ENCODE peak calls at places on chromosomes 7 and 10, in seven cellular contexts. One of them, this sample, is unnamed.

GRCh38 chr7:137869260-137869659 is 22.5 kb upstream of the DGKI start:
- DNase-seq in CD8-positive, alpha-beta T cell: no peak
- DNase-seq in right cardiac atrium: no peak
- DNase-seq in ovary: no peak
- DNase-seq in hepatocyte: no peak
- DNase-seq in HCT116: no peak
- DNase-seq in CD4-positive, CD25-positive, alpha-beta regulatory T cell: no peak
- DNase-seq in this sample: no peak

GRCh38 chr10:77037735-77038411 is 599.7 kb downstream of the KCNMA1 start:
- DNase-seq in CD8-positive, alpha-beta T cell: no peak
- DNase-seq in right cardiac atrium: no peak
- DNase-seq in ovary: no peak
- DNase-seq in hepatocyte: no peak
- DNase-seq in HCT116: no peak
- DNase-seq in CD4-positive, CD25-positive, alpha-beta regulatory T cell: no peak
- DNase-seq in this sample: no peak

GRCh38 chr10:69362471-69362954 is 54.2 kb downstream of the TACR2 start:
- DNase-seq in CD8-positive, alpha-beta T cell: no peak
- DNase-seq in right cardiac atrium: peak; percentile 88
- DNase-seq in ovary: no peak
- DNase-seq in hepatocyte: no peak
- DNase-seq in HCT116: no peak
- DNase-seq in CD4-positive, CD25-positive, alpha-beta regulatory T cell: peak; percentile 40
- DNase-seq in this sample: peak; percentile 55

GRCh38 chr10:79123547-79123963 is 54.8 kb downstream of the ZMIZ1 start:
- DNase-seq in CD8-positive, alpha-beta T cell: no peak
- DNase-seq in right cardiac atrium: no peak
- DNase-seq in ovary: no peak
- DNase-seq in hepatocyte: no peak
- DNase-seq in HCT116: no peak
- DNase-seq in CD4-positive, CD25-positive, alpha-beta regulatory T cell: no peak
- DNase-seq in this sample: no peak

GRCh38 chr7:101319401-101319800 is 2.2 kb downstream of the IFT22 start:
- DNase-seq in CD8-positive, alpha-beta T cell: no peak
- DNase-seq in right cardiac atrium: no peak
- DNase-seq in ovary: no peak
- DNase-seq in hepatocyte: no peak
- DNase-seq in HCT116: no peak
- DNase-seq in CD4-positive, CD25-positive, alpha-beta regulatory T cell: no peak
- DNase-seq in this sample: no peak

GRCh38 chr7:20157456-20157855 is 59.7 kb downstream of the MACC1 start:
- DNase-seq in CD8-positive, alpha-beta T cell: no peak
- DNase-seq in right cardiac atrium: no peak
- DNase-seq in ovary: no peak
- DNase-seq in hepatocyte: no peak
- DNase-seq in HCT116: no peak
- DNase-seq in CD4-positive, CD25-positive, alpha-beta regulatory T cell: no peak
- DNase-seq in this sample: no peak

GRCh38 chr7:21504021-21504420 is 38.8 kb upstream of the DNAH11 start:
- DNase-seq in CD8-positive, alpha-beta T cell: no peak
- DNase-seq in right cardiac atrium: no peak
- DNase-seq in ovary: no peak
- DNase-seq in hepatocyte: peak; percentile 23
- DNase-seq in HCT116: no peak
- DNase-seq in CD4-positive, CD25-positive, alpha-beta regulatory T cell: no peak
- DNase-seq in this sample: no peak

GRCh38 chr10:123429631-123430257 is 236.4 kb upstream of the GPR26 start:
- DNase-seq in CD8-positive, alpha-beta T cell: no peak
- DNase-seq in right cardiac atrium: no peak
- DNase-seq in ovary: no peak
- DNase-seq in hepatocyte: no peak
- DNase-seq in HCT116: no peak
- DNase-seq in CD4-positive, CD25-positive, alpha-beta regulatory T cell: no peak
- DNase-seq in this sample: no peak

GRCh38 chr10:114172776-114173555 is 1.0 kb downstream of the CCDC186 start:
- DNase-seq in CD8-positive, alpha-beta T cell: no peak
- DNase-seq in right cardiac atrium: no peak
- DNase-seq in ovary: no peak
- DNase-seq in hepatocyte: no peak
- DNase-seq in HCT116: no peak
- DNase-seq in CD4-positive, CD25-positive, alpha-beta regulatory T cell: peak; percentile 38
- DNase-seq in this sample: no peak

GRCh38 chr10:6069101-6069931 is 7.1 kb upstream of the IL2RA start:
- DNase-seq in CD8-positive, alpha-beta T cell: no peak
- DNase-seq in right cardiac atrium: no peak
- DNase-seq in ovary: no peak
- DNase-seq in hepatocyte: no peak
- DNase-seq in HCT116: no peak
- DNase-seq in CD4-positive, CD25-positive, alpha-beta regulatory T cell: peak; percentile 95
- DNase-seq in this sample: no peak

GRCh38 chr10:86755740-86756510 is 494 bp upstream of the BMPR1A start:
- DNase-seq in CD8-positive, alpha-beta T cell: peak; percentile 66
- DNase-seq in right cardiac atrium: peak; percentile 85
- DNase-seq in ovary: peak; percentile 97
- DNase-seq in hepatocyte: peak; percentile 98
- DNase-seq in HCT116: peak; percentile 59
- DNase-seq in CD4-positive, CD25-positive, alpha-beta regulatory T cell: peak; percentile 87
- DNase-seq in this sample: peak; percentile 83

GRCh38 chr7:40761757-40762342 is 627.0 kb downstream of the SUGCT start:
- DNase-seq in CD8-positive, alpha-beta T cell: no peak
- DNase-seq in right cardiac atrium: peak; percentile 18
- DNase-seq in ovary: no peak
- DNase-seq in hepatocyte: no peak
- DNase-seq in HCT116: no peak
- DNase-seq in CD4-positive, CD25-positive, alpha-beta regulatory T cell: no peak
- DNase-seq in this sample: peak; percentile 33

GRCh38 chr7:157780312-157780711 is 443.5 kb downstream of the DNAJB6 start:
- DNase-seq in CD8-positive, alpha-beta T cell: no peak
- DNase-seq in right cardiac atrium: no peak
- DNase-seq in ovary: no peak
- DNase-seq in hepatocyte: no peak
- DNase-seq in HCT116: no peak
- DNase-seq in CD4-positive, CD25-positive, alpha-beta regulatory T cell: no peak
- DNase-seq in this sample: no peak
- H3K9me3 ChIP-seq in CD8-positive, alpha-beta T cell: no peaks in the 10 kb centered on the region
- H3K9me3 ChIP-seq in right cardiac atrium: no peaks in the 10 kb centered on the region
- H3K9me3 ChIP-seq in ovary: no peaks in the 10 kb centered on the region
- H3K9me3 ChIP-seq in hepatocyte: no peaks in the 10 kb centered on the region
- H3K9me3 ChIP-seq in HCT116: no peaks in the 10 kb centered on the region
- H3K9me3 ChIP-seq in CD4-positive, CD25-positive, alpha-beta regulatory T cell: no peaks in the 10 kb centered on the region
- H3K9me3 ChIP-seq in this sample: no peaks in the 10 kb centered on the region

DNA sequence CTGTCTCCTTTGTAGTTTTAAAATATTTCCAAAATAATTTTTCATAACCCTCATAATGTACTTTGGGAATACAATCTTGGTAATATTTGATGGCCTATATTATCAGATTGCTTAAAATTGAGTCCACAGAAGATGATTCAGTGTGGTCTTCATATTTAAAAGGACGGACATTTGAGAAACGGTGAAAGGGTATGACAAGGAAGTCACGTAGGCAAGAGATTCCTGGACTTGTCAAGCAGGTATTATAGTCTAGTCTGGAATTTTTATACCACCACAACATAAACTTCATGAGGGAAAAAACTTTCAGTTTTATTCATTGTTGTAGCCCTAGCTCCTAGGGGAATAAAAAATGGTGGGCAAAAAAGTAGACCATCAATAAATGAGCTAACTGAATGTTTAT is 82.3 kb downstream of the KMT2E start:
- DNase-seq in CD8-positive, alpha-beta T cell: no peak
- DNase-seq in right cardiac atrium: no peak
- DNase-seq in ovary: no peak
- DNase-seq in hepatocyte: no peak
- DNase-seq in HCT116: no peak
- DNase-seq in CD4-positive, CD25-positive, alpha-beta regulatory T cell: no peak
- DNase-seq in this sample: no peak
- H3K4me3 ChIP-seq in CD8-positive, alpha-beta T cell: no peak overlapping the region
- H3K4me3 ChIP-seq in right cardiac atrium: no peak overlapping the region
- H3K4me3 ChIP-seq in ovary: no peak overlapping the region
- H3K4me3 ChIP-seq in hepatocyte: no peak overlapping the region
- H3K4me3 ChIP-seq in HCT116: no peak overlapping the region
- H3K4me3 ChIP-seq in CD4-positive, CD25-positive, alpha-beta regulatory T cell: no peak overlapping the region
- H3K4me3 ChIP-seq in this sample: no peak overlapping the region

GRCh38 chr10:5036511-5036910 is 32.9 kb upstream of the AKR1C2 start:
- DNase-seq in CD8-positive, alpha-beta T cell: no peak
- DNase-seq in right cardiac atrium: no peak
- DNase-seq in ovary: no peak
- DNase-seq in hepatocyte: no peak
- DNase-seq in HCT116: no peak
- DNase-seq in CD4-positive, CD25-positive, alpha-beta regulatory T cell: no peak
- DNase-seq in this sample: no peak
- H3K9me3 ChIP-seq in CD8-positive, alpha-beta T cell: peaks cover 5% of the 10 kb centered on the region
- H3K9me3 ChIP-seq in right cardiac atrium: peaks cover 11% of the 10 kb centered on the region
- H3K9me3 ChIP-seq in ovary: no peaks in the 10 kb centered on the region
- H3K9me3 ChIP-seq in hepatocyte: peaks cover 3% of the 10 kb centered on the region
- H3K9me3 ChIP-seq in HCT116: no peaks in the 10 kb centered on the region
- H3K9me3 ChIP-seq in CD4-positive, CD25-positive, alpha-beta regulatory T cell: peaks cover 8% of the 10 kb centered on the region
- H3K9me3 ChIP-seq in this sample: no peaks in the 10 kb centered on the region

GRCh38 chr10:80489371-80490112 is 35.4 kb downstream of the TSPAN14 start:
- DNase-seq in CD8-positive, alpha-beta T cell: no peak
- DNase-seq in right cardiac atrium: no peak
- DNase-seq in ovary: no peak
- DNase-seq in hepatocyte: no peak
- DNase-seq in HCT116: no peak
- DNase-seq in CD4-positive, CD25-positive, alpha-beta regulatory T cell: no peak
- DNase-seq in this sample: no peak

GRCh38 chr10:80496555-80497172 is 41.0 kb upstream of the SH2D4B start:
- DNase-seq in CD8-positive, alpha-beta T cell: no peak
- DNase-seq in right cardiac atrium: no peak
- DNase-seq in ovary: no peak
- DNase-seq in hepatocyte: no peak
- DNase-seq in HCT116: no peak
- DNase-seq in CD4-positive, CD25-positive, alpha-beta regulatory T cell: no peak
- DNase-seq in this sample: no peak

GRCh38 chr10:80491251-80492102 is 37.4 kb downstream of the TSPAN14 start:
- DNase-seq in CD8-positive, alpha-beta T cell: no peak
- DNase-seq in right cardiac atrium: peak; percentile 55
- DNase-seq in ovary: no peak
- DNase-seq in hepatocyte: no peak
- DNase-seq in HCT116: no peak
- DNase-seq in CD4-positive, CD25-positive, alpha-beta regulatory T cell: no peak
- DNase-seq in this sample: no peak

GRCh38 chr10:80493482-80494021 is 39.4 kb downstream of the TSPAN14 start:
- DNase-seq in CD8-positive, alpha-beta T cell: no peak
- DNase-seq in right cardiac atrium: no peak
- DNase-seq in ovary: no peak
- DNase-seq in hepatocyte: no peak
- DNase-seq in HCT116: no peak
- DNase-seq in CD4-positive, CD25-positive, alpha-beta regulatory T cell: peak; percentile 52
- DNase-seq in this sample: no peak

DNA sequence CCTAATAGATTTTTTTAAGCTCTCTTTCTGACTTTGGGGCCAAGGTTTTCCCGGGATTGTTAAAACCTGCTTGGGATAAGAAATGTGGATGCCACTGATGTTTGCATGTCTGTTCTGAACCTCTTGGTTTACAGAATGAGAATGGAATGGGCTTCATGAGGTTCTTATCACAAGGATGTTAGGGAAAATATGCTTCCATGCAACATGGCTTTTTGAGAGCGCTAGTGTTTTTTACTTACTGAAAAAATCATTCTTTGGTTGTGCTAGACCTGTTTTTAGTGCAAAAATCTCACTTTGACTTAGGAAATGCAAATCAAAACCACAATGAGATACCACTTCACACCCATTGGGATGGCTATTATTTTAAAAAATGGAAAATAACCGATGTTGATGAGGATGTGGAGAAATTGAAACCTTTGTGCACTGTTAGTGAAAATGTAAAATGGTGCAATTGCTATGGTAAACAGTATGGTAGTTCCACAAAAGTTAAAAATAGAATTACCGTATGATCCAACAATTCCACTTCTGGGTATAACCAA is 38.8 kb downstream of the TSPAN14 start:
- DNase-seq in CD8-positive, alpha-beta T cell: no peak
- DNase-seq in right cardiac atrium: no peak
- DNase-seq in ovary: no peak
- DNase-seq in hepatocyte: no peak
- DNase-seq in HCT116: no peak
- DNase-seq in CD4-positive, CD25-positive, alpha-beta regulatory T cell: no peak
- DNase-seq in this sample: no peak
- H3K4me3 ChIP-seq in CD8-positive, alpha-beta T cell: no peak overlapping the region
- H3K4me3 ChIP-seq in right cardiac atrium: no peak overlapping the region
- H3K4me3 ChIP-seq in ovary: no peak overlapping the region
- H3K4me3 ChIP-seq in hepatocyte: no peak overlapping the region
- H3K4me3 ChIP-seq in HCT116: no peak overlapping the region
- H3K4me3 ChIP-seq in CD4-positive, CD25-positive, alpha-beta regulatory T cell: peak overlapping the region; percentile 68
- H3K4me3 ChIP-seq in this sample: no peak overlapping the region

GRCh38 chr10:42523098-42523497 is 115.3 kb downstream of the ZNF33B start:
- DNase-seq in CD8-positive, alpha-beta T cell: no peak
- DNase-seq in right cardiac atrium: no peak
- DNase-seq in ovary: no peak
- DNase-seq in hepatocyte: no peak
- DNase-seq in HCT116: no peak
- DNase-seq in CD4-positive, CD25-positive, alpha-beta regulatory T cell: no peak
- DNase-seq in this sample: no peak

GRCh38 chr10:42519079-42519478 is 119.3 kb downstream of the ZNF33B start:
- DNase-seq in CD8-positive, alpha-beta T cell: no peak
- DNase-seq in right cardiac atrium: no peak
- DNase-seq in ovary: no peak
- DNase-seq in hepatocyte: no peak
- DNase-seq in HCT116: no peak
- DNase-seq in CD4-positive, CD25-positive, alpha-beta regulatory T cell: no peak
- DNase-seq in this sample: no peak

GRCh38 chr10:42513921-42514320 is 124.4 kb downstream of the ZNF33B start:
- DNase-seq in CD8-positive, alpha-beta T cell: no peak
- DNase-seq in right cardiac atrium: no peak
- DNase-seq in ovary: no peak
- DNase-seq in hepatocyte: no peak
- DNase-seq in HCT116: no peak
- DNase-seq in CD4-positive, CD25-positive, alpha-beta regulatory T cell: no peak
- DNase-seq in this sample: no peak

GRCh38 chr10:42519761-42520460 is 118.5 kb downstream of the ZNF33B start:
- DNase-seq in CD8-positive, alpha-beta T cell: no peak
- DNase-seq in right cardiac atrium: no peak
- DNase-seq in ovary: no peak
- DNase-seq in hepatocyte: no peak
- DNase-seq in HCT116: no peak
- DNase-seq in CD4-positive, CD25-positive, alpha-beta regulatory T cell: no peak
- DNase-seq in this sample: no peak
- H3K9me3 ChIP-seq in CD8-positive, alpha-beta T cell: peaks cover 83% of the 10 kb centered on the region
- H3K9me3 ChIP-seq in right cardiac atrium: peaks cover 17% of the 10 kb centered on the region
- H3K9me3 ChIP-seq in ovary: peaks cover 48% of the 10 kb centered on the region
- H3K9me3 ChIP-seq in hepatocyte: peaks cover 60% of the 10 kb centered on the region
- H3K9me3 ChIP-seq in HCT116: peaks cover 32% of the 10 kb centered on the region
- H3K9me3 ChIP-seq in CD4-positive, CD25-positive, alpha-beta regulatory T cell: peaks cover 100% of the 10 kb centered on the region
- H3K9me3 ChIP-seq in this sample: peaks cover 9% of the 10 kb centered on the region

GRCh38 chr7:45917658-45918057 is 3.4 kb downstream of the IGFBP3 start:
- DNase-seq in CD8-positive, alpha-beta T cell: peak; percentile 34
- DNase-seq in right cardiac atrium: peak; percentile 82
- DNase-seq in ovary: peak; percentile 88
- DNase-seq in hepatocyte: peak; percentile 89
- DNase-seq in HCT116: no peak
- DNase-seq in CD4-positive, CD25-positive, alpha-beta regulatory T cell: peak; percentile 57
- DNase-seq in this sample: peak; percentile 86
- H3K4me3 ChIP-seq in CD8-positive, alpha-beta T cell: no peak overlapping the region
- H3K4me3 ChIP-seq in right cardiac atrium: peak overlapping the region; percentile 9
- H3K4me3 ChIP-seq in ovary: peak overlapping the region; percentile 78
- H3K4me3 ChIP-seq in hepatocyte: peak overlapping the region; percentile 24
- H3K4me3 ChIP-seq in HCT116: no peak overlapping the region
- H3K4me3 ChIP-seq in CD4-positive, CD25-positive, alpha-beta regulatory T cell: no peak overlapping the region
- H3K4me3 ChIP-seq in this sample: no peak overlapping the region

GRCh38 chr7:53209129-53209528 is 173.7 kb downstream of the POM121L12 start:
- DNase-seq in CD8-positive, alpha-beta T cell: no peak
- DNase-seq in right cardiac atrium: no peak
- DNase-seq in ovary: no peak
- DNase-seq in hepatocyte: no peak
- DNase-seq in HCT116: no peak
- DNase-seq in CD4-positive, CD25-positive, alpha-beta regulatory T cell: no peak
- DNase-seq in this sample: no peak

GRCh38 chr7:53218730-53219504 is 183.5 kb downstream of the POM121L12 start:
- DNase-seq in CD8-positive, alpha-beta T cell: no peak
- DNase-seq in right cardiac atrium: peak; percentile 22
- DNase-seq in ovary: peak; percentile 34
- DNase-seq in hepatocyte: peak; percentile 34
- DNase-seq in HCT116: no peak
- DNase-seq in CD4-positive, CD25-positive, alpha-beta regulatory T cell: no peak
- DNase-seq in this sample: no peak

GRCh38 chr7:53214463-53214862 is 179.0 kb downstream of the POM121L12 start:
- DNase-seq in CD8-positive, alpha-beta T cell: no peak
- DNase-seq in right cardiac atrium: no peak
- DNase-seq in ovary: no peak
- DNase-seq in hepatocyte: no peak
- DNase-seq in HCT116: no peak
- DNase-seq in CD4-positive, CD25-positive, alpha-beta regulatory T cell: no peak
- DNase-seq in this sample: no peak
- H3K9me3 ChIP-seq in CD8-positive, alpha-beta T cell: peaks cover 3% of the 10 kb centered on the region
- H3K9me3 ChIP-seq in right cardiac atrium: peaks cover 5% of the 10 kb centered on the region
- H3K9me3 ChIP-seq in ovary: no peaks in the 10 kb centered on the region
- H3K9me3 ChIP-seq in hepatocyte: peaks cover 3% of the 10 kb centered on the region
- H3K9me3 ChIP-seq in HCT116: peaks cover 13% of the 10 kb centered on the region
- H3K9me3 ChIP-seq in CD4-positive, CD25-positive, alpha-beta regulatory T cell: peaks cover 47% of the 10 kb centered on the region
- H3K9me3 ChIP-seq in this sample: no peaks in the 10 kb centered on the region